ENCODE peak calls at places on chromosomes 16 and 17, in seven cellular contexts. Y is suprapubic skin, N is Peyer's patch, U is A549, Q is tibial nerve, A is sigmoid colon, Z is testis. P is an unnamed sample.

GRCh38 chr17:44345497-44346026 is 460 bp downstream of the GRN start:
- DNase-seq in Q (no peak), U (peak), Y (peak), A (no peak), N (peak), Z (peak), P (no peak)

GRCh38 chr17:42872251-42872965 is 21.4 kb downstream of the AOC3 start:
- DNase-seq in U (no peak), Y (no peak), A (no peak), Q (no peak), Z (no peak), N (no peak), P (no peak)

GRCh38 chr17:7834554-7834890 is 505 bp downstream of the KDM6B start:
- DNase-seq in U (peak), Y (no peak), Z (peak), Q (peak), A (peak), N (peak), P (no peak)

GRCh38 chr17:50794361-50794760 is 27.0 kb upstream of the ANKRD40CL start:
- DNase-seq in Q (no peak), U (no peak), Y (no peak), N (no peak), Z (no peak), A (no peak), P (no peak)

GRCh38 chr17:7384489-7385081 is 3.7 kb downstream of the TNK1 start:
- DNase-seq in Y (no peak), N (no peak), U (no peak), Q (no peak), A (no peak), Z (no peak), P (no peak)

GRCh38 chr17:45160505-45161287 is 979 bp upstream of the HEXIM2 start:
- DNase-seq in Q (peak), Z (peak), U (peak), N (peak), Y (peak), A (peak), P (no peak)

GRCh38 chr17:77440571-77440981 is 299.8 kb downstream of the SEC14L1 start:
- DNase-seq in Z (no peak), N (no peak), Q (no peak), Y (no peak), A (no peak), U (no peak), P (no peak)

GRCh38 chr17:38464251-38464722 is 36.0 kb downstream of the ARHGAP23 start:
- DNase-seq in N (no peak), Z (peak), A (peak), U (peak), Q (peak), Y (no peak), P (no peak)

GRCh38 chr17:41578971-41579370 is 7.1 kb upstream of the KRT9 start:
- DNase-seq in N (no peak), U (no peak), Z (no peak), Q (no peak), Y (no peak), A (no peak), P (no peak)

GRCh38 chr17:63911657-63912100 is 621 bp upstream of the CSHL1 start:
- DNase-seq in A (no peak), N (no peak), Y (no peak), U (peak), Z (peak), Q (no peak), P (peak)

GRCh38 chr16:23485841-23486240 is 24.5 kb downstream of the GGA2 start:
- DNase-seq in U (no peak), Q (no peak), Y (no peak), Z (no peak), A (no peak), N (no peak), P (no peak)

GRCh38 chr17:31499771-31500554 is 108.5 kb downstream of the RAB11FIP4 start:
- DNase-seq in U (no peak), Z (peak), A (no peak), N (no peak), Q (no peak), Y (no peak), P (peak)

GRCh38 chr16:58506241-58507194 is 6.6 kb downstream of the NDRG4 start:
- DNase-seq in N (no peak), Z (no peak), Q (no peak), Y (peak), A (peak), U (no peak), P (no peak)

GRCh38 chr16:7090628-7091115 is 242.0 kb upstream of the RBFOX1 start:
- DNase-seq in Q (no peak), N (no peak), Y (no peak), A (no peak), Z (no peak), U (no peak), P (no peak)

GRCh38 chr17:70332811-70333210 is 163.5 kb downstream of the KCNJ2 start:
- DNase-seq in U (no peak), A (no peak), N (no peak), Z (no peak), Q (no peak), Y (no peak), P (no peak)

GRCh38 chr17:39700148-39700987 is 504 bp downstream of the ERBB2 start:
- DNase-seq in Z (no peak), N (peak), A (no peak), Q (no peak), U (no peak), Y (no peak), P (peak)

GRCh38 chr16:68382296-68382718 is 66.0 kb downstream of the SMPD3 start:
- DNase-seq in Y (no peak), N (peak), U (peak), A (no peak), Q (no peak), Z (no peak), P (no peak)

GRCh38 chr17:40122466-40122943 is 734 bp downstream of the MSL1 start:
- DNase-seq in A (peak), N (peak), Y (peak), Q (no peak), Z (no peak), U (peak), P (no peak)

GRCh38 chr17:58269557-58270291 is 11.0 kb downstream of the MPO start:
- DNase-seq in U (no peak), Y (no peak), A (no peak), Z (no peak), N (no peak), Q (no peak), P (no peak)

GRCh38 chr17:2070241-2071023 is 15.5 kb downstream of the HIC1 start:
- DNase-seq in A (no peak), Z (no peak), Y (no peak), Q (no peak), U (no peak), N (peak), P (no peak)

GRCh38 chr17:36848008-36848902 is 89.0 kb upstream of the LHX1 start:
- DNase-seq in Z (no peak), U (no peak), A (no peak), Y (no peak), Q (no peak), N (no peak), P (no peak)

GRCh38 chr17:81416612-81417011 is 21.4 kb downstream of the BAHCC1 start:
- DNase-seq in Z (no peak), Y (no peak), U (no peak), N (no peak), A (no peak), Q (no peak), P (no peak)

GRCh38 chr17:13134106-13134505 is 116.3 kb upstream of the ELAC2 start:
- DNase-seq in U (no peak), Y (no peak), Z (no peak), Q (no peak), N (no peak), A (no peak), P (no peak)

GRCh38 chr16:11547517-11547916 is 39.2 kb downstream of the LITAF start:
- DNase-seq in U (no peak), A (no peak), Q (no peak), N (no peak), Z (no peak), Y (no peak), P (no peak)

GRCh38 chr17:78665952-78666920 is 89.0 kb upstream of the DNAH17 start:
- DNase-seq in U (no peak), Y (peak), Z (no peak), N (no peak), Q (no peak), A (no peak), P (no peak)

GRCh38 chr16:1906052-1906845 is 12.0 kb downstream of the HS3ST6 start:
- DNase-seq in Q (no peak), N (peak), Z (no peak), A (no peak), Y (no peak), U (no peak), P (no peak)

GRCh38 chr16:49615606-49616005 is 240.3 kb downstream of the ZNF423 start:
- DNase-seq in U (no peak), Q (no peak), Z (no peak), N (no peak), Y (no peak), A (peak), P (no peak)

GRCh38 chr17:77317091-77317519 is 176.3 kb downstream of the SEC14L1 start:
- DNase-seq in U (no peak), A (peak), Z (no peak), Y (no peak), Q (no peak), N (peak), P (no peak)

GRCh38 chr17:40069751-40070643 is 7.2 kb downstream of the THRA start:
- DNase-seq in Q (no peak), Z (peak), A (peak), Y (no peak), U (peak), N (peak), P (no peak)

DNA sequence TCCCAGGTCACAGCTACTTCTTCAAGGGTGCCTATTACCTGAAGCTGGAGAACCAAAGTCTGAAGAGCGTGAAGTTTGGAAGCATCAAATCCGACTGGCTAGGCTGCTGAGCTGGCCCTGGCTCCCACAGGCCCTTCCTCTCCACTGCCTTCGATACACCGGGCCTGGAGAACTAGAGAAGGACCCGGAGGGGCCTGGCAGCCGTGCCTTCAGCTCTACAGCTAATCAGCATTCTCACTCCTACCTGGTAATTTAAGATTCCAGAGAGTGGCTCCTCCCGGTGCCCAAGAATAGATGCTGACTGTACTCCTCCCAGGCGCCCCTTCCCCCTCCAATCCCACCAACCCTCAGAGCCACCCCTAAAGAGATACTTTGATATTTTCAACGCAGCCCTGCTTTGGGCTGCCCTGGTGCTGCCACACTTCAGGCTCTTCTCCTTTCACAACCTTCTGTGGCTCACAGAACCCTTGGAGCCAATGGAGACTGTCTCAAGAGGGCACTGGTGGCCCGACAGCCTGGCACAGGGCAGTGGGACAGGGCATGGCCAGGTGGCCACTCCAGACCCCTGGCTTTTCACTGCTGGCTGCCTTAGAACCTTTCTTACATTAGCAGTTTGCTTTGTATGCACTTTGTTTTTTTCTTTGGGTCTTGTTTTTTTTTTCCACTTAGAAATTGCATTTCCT is 3.4 kb upstream of the LPCAT2 start:
- DNase-seq in N (no peak), Z (no peak), U (no peak), Q (no peak), Y (no peak), A (no peak), P (no peak)
- TF ChIP-seq POLR2A in N (no peak), Z (no peak), U (no peak), Q (no peak), Y (no peak), A (no peak), P (no peak)

DNA sequence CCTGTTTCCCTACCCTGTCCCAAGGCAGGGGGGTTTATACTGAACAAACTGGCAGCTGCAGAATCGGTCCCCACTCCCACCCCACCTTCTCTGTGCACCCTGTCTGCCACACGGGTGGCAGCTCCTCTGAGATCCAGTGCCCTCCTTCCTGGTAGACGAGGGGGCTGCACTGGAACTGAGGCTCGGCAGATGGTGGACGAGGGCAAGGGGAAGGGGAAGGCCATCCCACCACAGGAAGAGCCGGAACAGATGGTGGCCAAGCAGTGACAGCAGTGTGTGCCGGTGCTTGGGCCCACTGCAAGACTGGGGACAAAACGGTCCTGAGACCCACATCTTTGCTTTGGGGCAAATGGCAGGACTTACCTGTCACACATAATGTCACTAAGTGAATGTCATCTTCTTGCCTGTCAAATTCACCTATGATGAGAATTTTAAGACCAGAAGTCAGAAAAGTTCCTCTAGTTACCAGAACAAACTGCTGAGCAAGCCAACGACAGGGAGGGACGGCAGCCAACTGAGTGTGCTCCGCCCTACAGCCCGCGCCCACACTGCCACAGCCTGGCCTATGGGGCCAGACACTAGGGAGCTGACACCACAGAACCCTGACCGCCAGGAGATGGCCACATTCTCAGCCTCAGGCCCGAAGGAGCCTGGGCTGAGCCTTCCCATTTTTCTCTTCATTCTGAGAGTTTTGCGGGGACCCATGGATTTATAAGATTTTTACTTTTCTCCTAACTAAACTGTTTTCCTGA is 14.4 kb downstream of the NTAN1 start:
- DNase-seq in Z (peak), A (peak), N (peak), Y (no peak), Q (peak), U (no peak), P (no peak)
- TF ChIP-seq POLR2A in Z (no peak), A (no peak), N (no peak), Y (no peak), Q (no peak), U (no peak), P (no peak)

GRCh38 chr16:83538707-83539106 is 269.1 kb upstream of the HSBP1 start:
- DNase-seq in Y (no peak), U (no peak), Q (no peak), A (no peak), Z (no peak), N (no peak), P (no peak)

GRCh38 chr16:83542491-83542890 is 265.3 kb upstream of the HSBP1 start:
- DNase-seq in Z (no peak), Q (no peak), N (no peak), U (no peak), A (no peak), Y (no peak), P (no peak)

DNA sequence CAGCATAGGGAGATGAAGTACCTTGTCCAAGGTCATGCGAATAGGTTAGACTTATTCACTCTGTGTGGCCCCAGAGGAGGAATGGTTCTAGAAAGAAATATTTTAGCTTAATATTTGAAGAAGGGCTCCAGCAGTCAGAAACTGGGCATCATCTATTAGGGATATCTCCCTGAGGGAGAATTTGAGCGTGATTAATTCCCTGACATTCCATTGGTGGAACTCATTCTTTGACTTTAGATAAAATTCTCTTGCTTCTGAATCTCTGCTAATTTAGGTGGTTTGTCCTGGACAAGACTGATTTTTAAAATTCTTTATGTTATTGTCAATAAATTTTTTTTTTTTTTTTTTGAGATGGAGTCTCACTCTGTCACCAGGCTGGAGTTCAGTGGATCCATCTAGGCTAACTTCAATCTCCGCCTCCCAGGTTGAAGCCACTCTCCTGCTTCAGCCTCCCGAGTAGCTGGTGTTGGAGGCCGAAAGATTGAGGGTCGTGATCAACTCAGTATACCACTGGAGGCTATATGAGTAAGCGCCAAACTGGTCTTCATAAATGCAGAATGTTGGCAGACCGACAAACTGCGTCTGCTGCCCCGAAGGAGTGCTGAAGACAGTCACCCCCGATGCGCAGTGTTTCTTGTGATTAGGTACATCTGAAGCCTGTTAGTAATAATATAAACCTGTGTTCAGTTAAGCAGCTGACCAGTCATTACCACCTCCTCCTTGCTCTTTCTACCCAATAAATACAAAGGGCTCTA is 267.9 kb upstream of the HSBP1 start:
- DNase-seq in Z (no peak), N (no peak), Y (no peak), U (no peak), A (no peak), Q (no peak), P (no peak)
- TF ChIP-seq POLR2A in Z (no peak), N (no peak), Y (no peak), U (no peak), A (no peak), Q (no peak), P (no peak)

GRCh38 chr17:28949185-28950016 is 1.9 kb downstream of the PHF12 start:
- DNase-seq in Y (peak), N (peak), U (peak), Q (no peak), Z (peak), A (peak), P (no peak)
- TF ChIP-seq POLR2A in Y (no peak), N (peak), U (peak), Q (peak), Z (no peak), A (no peak), P (peak)

DNA sequence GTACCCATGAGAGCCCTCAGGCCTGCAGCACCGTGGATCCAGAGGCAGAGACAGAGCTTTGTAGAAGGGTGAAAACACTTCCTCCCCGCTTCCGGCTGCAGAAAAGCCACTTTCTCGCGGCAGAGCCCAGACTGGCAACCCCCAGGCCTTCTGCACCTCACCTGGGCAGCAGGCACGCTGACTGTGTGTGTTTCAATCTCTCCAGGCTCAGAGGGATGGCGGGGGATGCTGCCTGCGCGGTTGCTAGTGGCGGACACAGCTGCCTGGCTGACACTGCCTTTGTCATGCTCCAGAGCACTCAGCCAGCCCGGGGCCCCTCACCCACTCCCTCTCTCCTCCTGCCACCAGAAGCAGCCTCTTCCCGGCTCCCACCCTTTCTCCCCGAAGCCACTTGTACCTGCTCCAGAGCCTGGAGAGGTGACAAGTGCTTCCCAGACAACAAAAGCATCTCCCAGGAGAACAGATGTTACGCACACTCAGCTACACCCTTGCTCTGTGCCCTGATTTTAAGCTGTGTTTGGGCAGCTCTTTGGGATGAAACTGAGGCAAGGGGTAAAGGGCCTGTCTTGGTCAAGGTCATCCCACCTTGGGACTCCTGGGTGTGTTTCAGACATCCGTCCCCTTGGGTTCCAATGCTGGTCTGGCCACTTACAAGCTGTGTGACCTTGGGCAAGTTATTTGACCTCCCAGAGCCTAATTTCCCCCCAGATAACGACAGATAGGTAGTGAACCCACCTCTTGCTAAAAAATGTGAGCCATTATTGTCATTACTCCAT is 9.2 kb upstream of the GLIS2 start:
- DNase-seq in U (no peak), N (no peak), Y (no peak), Z (no peak), A (peak), Q (no peak), P (no peak)
- TF ChIP-seq POLR2A in U (no peak), N (no peak), Y (no peak), Z (no peak), A (no peak), Q (no peak), P (no peak)